ENCODE peak calls at places on chromosomes 7 and 10, in four cellular contexts. A is cardiac muscle cell; X is AG20443; S is natural killer cell treated with Interleukin-12 subunit alpha and Interleukin-12 subunit beta and Interleukin-15 and Interleukin-18, amount 100 ng/mL, for 72 hours. B is an unnamed sample.
A peak's percentile ranks its signal among the peaks of the same experiment; 100 is the strongest.

GRCh38 chr7:25835191-25835590 is 316.8 kb upstream of the NFE2L3 start:
- DNase-seq in A (no peak), X (peak; percentile 49), S (no peak), B (no peak)

GRCh38 chr7:29606287-29606721 is 42.7 kb downstream of the PRR15 start:
- DNase-seq in X (peak; percentile 77), A (peak; percentile 75), S (no peak), B (no peak)

GRCh38 chr7:150943453-150943814 is 34.7 kb downstream of the KCNH2 start:
- DNase-seq in X (no peak), A (no peak), S (no peak), B (no peak)

GRCh38 chr10:116001266-116001857 is 271.6 kb downstream of the GFRA1 start:
- DNase-seq in S (no peak), X (no peak), A (no peak), B (no peak)

GRCh38 chr7:14501436-14501835 is 401.1 kb downstream of the DGKB start:
- DNase-seq in A (no peak), S (no peak), X (no peak), B (no peak)

GRCh38 chr7:106029941-106030340 is 66.9 kb downstream of the CDHR3 start:
- DNase-seq in X (no peak), S (no peak), A (no peak), B (no peak)

GRCh38 chr10:119197921-119198320 is 9.4 kb upstream of the GRK5 start:
- DNase-seq in S (no peak), X (no peak), A (peak; percentile 40), B (no peak)

GRCh38 chr10:97117372-97117771 is 68.4 kb downstream of the SLIT1 start:
- DNase-seq in A (peak; percentile 17), X (no peak), S (no peak), B (no peak)

GRCh38 chr7:33195264-33195663 is 65.9 kb downstream of the BBS9 start:
- DNase-seq in X (peak; percentile 54), A (peak; percentile 91), S (no peak), B (peak; percentile 75)

GRCh38 chr7:44155191-44156185 is 14.4 kb upstream of the MYL7 start:
- DNase-seq in A (no peak), S (peak; percentile 12), X (no peak), B (peak; percentile 69)

GRCh38 chr10:118045842-118046490 is 775 bp downstream of the RAB11FIP2 start:
- DNase-seq in S (no peak), X (peak; percentile 53), A (peak; percentile 47), B (peak; percentile 85)

GRCh38 chr7:81301815-81302214 is 383.0 kb upstream of the SEMA3C start:
- DNase-seq in S (no peak), X (no peak), A (no peak), B (no peak)

GRCh38 chr7:123431075-123431614 is 103.2 kb downstream of the IQUB start:
- DNase-seq in X (no peak), S (no peak), A (no peak), B (no peak)

GRCh38 chr10:21318768-21319167 is 206.7 kb downstream of the SKIDA1 start:
- DNase-seq in A (peak; percentile 54), S (no peak), X (no peak), B (no peak)

GRCh38 chr10:37226524-37226923 is 101.1 kb downstream of the ANKRD30A start:
- DNase-seq in S (no peak), X (no peak), A (no peak), B (no peak)

GRCh38 chr10:122267849-122268737 is 3.0 kb upstream of the BTBD16 start:
- DNase-seq in A (peak; percentile 50), S (peak; percentile 67), X (peak; percentile 89), B (peak; percentile 82)

GRCh38 chr7:45890902-45891461 is 2.7 kb downstream of the IGFBP1 start:
- DNase-seq in X (peak; percentile 58), S (no peak), A (peak; percentile 64), B (no peak)

GRCh38 chr7:111752022-111752582 is 189.8 kb upstream of the IMMP2L start:
- DNase-seq in S (no peak), A (peak; percentile 75), X (peak; percentile 68), B (peak; percentile 80)

GRCh38 chr10:104274762-104275721 is 6.1 kb downstream of the GSTO2 start:
- DNase-seq in X (peak; percentile 82), A (peak; percentile 49), S (no peak), B (peak; percentile 89)

GRCh38 chr10:6426317-6426716 is 153.8 kb downstream of the PRKCQ start:
- DNase-seq in X (no peak), A (no peak), S (no peak), B (no peak)

GRCh38 chr7:28573059-28573553 is 160.8 kb downstream of the CREB5 start:
- DNase-seq in X (no peak), S (no peak), A (peak; percentile 61), B (no peak)

GRCh38 chr7:158276414-158277218 is 311.0 kb downstream of the PTPRN2 start:
- DNase-seq in S (peak; percentile 49), A (no peak), X (no peak), B (peak; percentile 34)

GRCh38 chr7:156124356-156124755 is 312.1 kb upstream of the SHH start:
- DNase-seq in X (no peak), A (no peak), S (no peak), B (no peak)

GRCh38 chr7:159280008-159280407 is 135.3 kb upstream of the VIPR2 start:
- DNase-seq in X (no peak), S (no peak), A (no peak), B (peak; percentile 32)

GRCh38 chr10:78895469-78895868 is 173.3 kb upstream of the ZMIZ1 start:
- DNase-seq in A (no peak), S (no peak), X (no peak), B (no peak)

GRCh38 chr7:28112883-28113540 is 67.6 kb downstream of the JAZF1 start:
- DNase-seq in X (no peak), S (no peak), A (peak; percentile 75), B (no peak)

GRCh38 chr10:59753267-59753666 is at the start of gene MRLN:
- DNase-seq in X (no peak), S (no peak), A (no peak), B (no peak)

GRCh38 chr10:11164806-11165590 is 147.3 kb downstream of the CELF2 start:
- DNase-seq in X (peak; percentile 83), A (peak; percentile 84), S (peak; percentile 81), B (peak; percentile 75)

GRCh38 chr10:129398861-129399260 is 68.2 kb upstream of the MGMT start:
- DNase-seq in A (no peak), X (no peak), S (no peak), B (no peak)

GRCh38 chr7:8963722-8964121 is 530.3 kb downstream of the NXPH1 start:
- DNase-seq in X (no peak), A (no peak), S (no peak), B (no peak)

GRCh38 chr7:23618241-23618640 is 21.1 kb downstream of the CCDC126 start:
- DNase-seq in X (no peak), S (no peak), A (no peak), B (no peak)

GRCh38 chr7:96299496-96299895 is 22.4 kb downstream of the SLC25A13 start:
- DNase-seq in X (no peak), A (peak; percentile 36), S (no peak), B (no peak)

B was measured in osteoblast.